ENCODE peak calls at places on chromosomes 3 and 15, in four cellular contexts. P is fibroblast of the aortic adventitia, Q is fibroblast of lung, L is progenitor cell of endocrine pancreas. V is an unnamed sample.

GRCh38 chr15:30933293-30933692 is 29.6 kb downstream of the FAN1 start:
- DNase-seq in Q (no peak), L (no peak), P (no peak), V (no peak)

GRCh38 chr3:113912551-113913246 is 35.1 kb upstream of the ZDHHC23 start:
- DNase-seq in L (no peak), P (peak), Q (peak), V (peak)

GRCh38 chr15:58566029-58566428 is 134.2 kb downstream of the LIPC start:
- DNase-seq in Q (no peak), L (no peak), P (no peak), V (no peak)

GRCh38 chr3:184218814-184219213 is 10.6 kb upstream of the VWA5B2 start:
- DNase-seq in L (no peak), Q (no peak), P (no peak), V (no peak)

GRCh38 chr15:97959738-97960363 is 652 bp upstream of the ARRDC4 start:
- DNase-seq in P (no peak), Q (no peak), L (no peak), V (no peak)

GRCh38 chr3:4290272-4290893 is 12.8 kb upstream of the SETMAR start:
- DNase-seq in Q (peak), L (peak), P (peak), V (no peak)

GRCh38 chr3:99781761-99782160 is 35.9 kb upstream of the CMSS1 start:
- DNase-seq in L (no peak), Q (no peak), P (no peak), V (no peak)

GRCh38 chr3:10815487-10815886 is 541 bp upstream of the SLC6A11 start:
- DNase-seq in Q (no peak), L (no peak), P (no peak), V (no peak)

GRCh38 chr15:90101130-90101968 is 919 bp downstream of the IDH2 start:
- DNase-seq in L (no peak), Q (no peak), P (peak), V (no peak)

GRCh38 chr3:136703429-136703828 is 48.7 kb downstream of the STAG1 start:
- DNase-seq in P (no peak), L (no peak), Q (no peak), V (no peak)

GRCh38 chr15:60751985-60752952 is 273.3 kb upstream of the ICE2 start:
- DNase-seq in Q (peak), L (no peak), P (peak), V (peak)

GRCh38 chr3:157460253-157460652 is 23.6 kb downstream of the PTX3 start:
- DNase-seq in L (no peak), P (peak), Q (peak), V (no peak)

GRCh38 chr3:45890405-45890804 is 4.1 kb downstream of the CCR9 start:
- DNase-seq in L (no peak), P (no peak), Q (no peak), V (no peak)

GRCh38 chr15:93247466-93248121 is 158.6 kb upstream of the RGMA start:
- DNase-seq in L (no peak), Q (no peak), P (no peak), V (no peak)

GRCh38 chr3:10783360-10784346 is 32.4 kb upstream of the SLC6A11 start:
- DNase-seq in Q (peak), L (no peak), P (peak), V (peak)

GRCh38 chr3:69541823-69542264 is 156.0 kb upstream of the FRMD4B start:
- DNase-seq in P (no peak), L (no peak), Q (peak), V (no peak)

GRCh38 chr3:13121553-13122001 is 48.3 kb upstream of the IQSEC1 start:
- DNase-seq in L (no peak), P (no peak), Q (no peak), V (no peak)

GRCh38 chr15:68820205-68820588 is 498 bp downstream of the ANP32A start:
- DNase-seq in Q (no peak), P (no peak), L (peak), V (no peak)

GRCh38 chr15:77040673-77041072 is 30.2 kb downstream of the TSPAN3 start:
- DNase-seq in Q (no peak), P (peak), L (no peak), V (no peak)

GRCh38 chr15:96264801-96265515 is 65.5 kb upstream of the NR2F2 start:
- DNase-seq in P (peak), L (no peak), Q (no peak), V (no peak)

GRCh38 chr15:60969658-60970057 is 259.4 kb downstream of the RORA start:
- DNase-seq in Q (no peak), P (no peak), L (no peak), V (no peak)

GRCh38 chr3:74426571-74426970 is 187.9 kb downstream of the CNTN3 start:
- DNase-seq in P (peak), L (no peak), Q (no peak), V (no peak)

GRCh38 chr3:67292356-67293225 is 294.5 kb downstream of the KBTBD8 start:
- DNase-seq in L (no peak), P (peak), Q (peak), V (peak)

GRCh38 chr3:66665021-66665695 is 164.3 kb upstream of the LRIG1 start:
- DNase-seq in Q (no peak), L (no peak), P (no peak), V (peak)

GRCh38 chr3:123798540-123798939 is 85.6 kb downstream of the MYLK start:
- DNase-seq in L (no peak), Q (peak), P (no peak), V (no peak)

GRCh38 chr3:14434105-14434504 is 31.7 kb downstream of the SLC6A6 start:
- DNase-seq in Q (peak), L (no peak), P (peak), V (no peak)

GRCh38 chr3:107761391-107761790 is 238.6 kb downstream of the BBX start:
- DNase-seq in L (no peak), P (no peak), Q (no peak), V (no peak)

GRCh38 chr3:37949866-37950265 is 40.7 kb upstream of the VILL start:
- DNase-seq in Q (peak), L (no peak), P (peak), V (no peak)

GRCh38 chr3:62241279-62241678 is 132.1 kb downstream of the FEZF2 start:
- DNase-seq in P (no peak), Q (no peak), L (no peak), V (no peak)

GRCh38 chr3:169556909-169557308 is 106.6 kb downstream of the MECOM start:
- DNase-seq in Q (no peak), P (no peak), L (no peak), V (no peak)
- TF ChIP-seq CTCF in Q (no peak), P (no peak), L (no peak), V (no peak)

DNA sequence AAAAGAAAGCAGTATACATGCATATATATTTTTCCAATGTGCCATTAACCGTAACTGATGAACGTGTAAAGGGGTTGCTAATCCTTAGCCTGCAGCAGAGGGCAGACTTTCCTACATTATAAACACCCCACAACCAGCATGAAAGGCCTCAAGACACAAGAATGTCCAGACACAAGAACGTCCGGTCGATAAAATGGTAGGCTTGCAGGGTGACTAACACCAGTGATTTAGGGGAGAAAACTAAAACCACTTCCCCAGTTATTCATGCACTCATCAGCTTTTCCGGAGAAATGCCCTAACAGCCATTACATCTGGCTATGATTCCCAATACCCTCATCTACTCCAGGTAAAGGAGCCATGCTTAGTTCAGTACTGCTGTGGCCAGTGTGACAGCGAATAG is 57.4 kb downstream of the LRTM1 start:
- DNase-seq in Q (peak), P (peak), L (no peak), V (peak)
- TF ChIP-seq CTCF in Q (peak), P (peak), L (peak), V (peak)

GRCh38 chr3:111895079-111895478 is 36.0 kb downstream of the PHLDB2 start:
- DNase-seq in L (no peak), P (peak), Q (peak), V (no peak)
- TF ChIP-seq CTCF in L (no peak), P (peak), Q (peak), V (peak)

GRCh38 chr3:85800676-85801075 is 841.9 kb downstream of the CADM2 start:
- DNase-seq in P (no peak), Q (no peak), L (no peak), V (no peak)

GRCh38 chr3:85796140-85796539 is 837.4 kb downstream of the CADM2 start:
- DNase-seq in Q (no peak), P (no peak), L (no peak), V (no peak)

DNA sequence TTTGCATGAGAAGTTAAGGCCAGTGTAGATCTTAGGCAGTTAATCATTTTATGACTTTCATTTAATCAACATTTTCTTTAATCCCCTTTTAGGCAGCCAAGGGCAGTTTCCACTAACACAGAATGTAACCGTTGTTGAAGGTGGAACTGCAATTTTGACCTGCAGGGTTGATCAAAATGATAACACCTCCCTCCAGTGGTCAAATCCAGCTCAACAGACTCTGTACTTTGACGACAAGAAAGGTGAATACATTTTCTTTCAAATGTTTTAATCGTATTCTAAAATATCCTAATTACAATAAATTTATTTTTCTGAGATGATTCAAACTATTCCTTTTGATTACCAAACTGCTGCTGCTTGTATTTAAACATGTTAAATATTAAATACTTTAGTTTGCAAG is 843.2 kb downstream of the CADM2 start:
- DNase-seq in P (no peak), Q (peak), L (no peak), V (peak)
- TF ChIP-seq CTCF in P (no peak), Q (peak), L (peak), V (peak)

DNA sequence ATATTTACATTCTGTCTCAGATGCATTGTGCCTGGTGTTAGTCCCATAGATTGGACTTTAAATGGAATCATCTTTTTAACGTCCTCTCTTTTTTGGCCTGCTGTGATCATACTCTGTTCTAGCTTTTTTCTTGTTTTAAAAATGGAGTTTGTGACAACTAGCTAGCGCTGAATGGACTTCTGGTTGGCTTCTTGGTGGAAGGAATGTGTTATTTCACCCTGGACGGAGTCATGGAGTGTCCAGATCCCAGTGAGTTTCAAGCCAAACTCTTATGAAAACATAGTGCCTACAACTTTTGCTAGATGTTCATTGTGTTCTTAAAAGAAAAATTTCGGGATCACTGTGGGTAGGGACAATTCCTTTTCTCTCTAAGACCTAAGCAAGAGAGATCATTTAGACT is 192.6 kb downstream of the TCF12 start:
- DNase-seq in L (no peak), Q (no peak), P (no peak), V (no peak)
- TF ChIP-seq CTCF in L (peak), Q (peak), P (peak), V (no peak)

GRCh38 chr3:57331078-57331477 is 38.6 kb upstream of the ASB14 start:
- DNase-seq in Q (no peak), P (no peak), L (no peak), V (no peak)
- TF ChIP-seq CTCF in Q (no peak), P (no peak), L (peak), V (no peak)

GRCh38 chr3:17310983-17311382 is 426.2 kb downstream of the PLCL2 start:
- DNase-seq in L (no peak), P (no peak), Q (no peak), V (no peak)

GRCh38 chr3:17304969-17305368 is 420.2 kb downstream of the PLCL2 start:
- DNase-seq in P (no peak), Q (no peak), L (no peak), V (no peak)

GRCh38 chr3:17302774-17303173 is 418.0 kb downstream of the PLCL2 start:
- DNase-seq in L (no peak), Q (peak), P (peak), V (no peak)

GRCh38 chr3:17307889-17308288 is 423.1 kb downstream of the PLCL2 start:
- DNase-seq in L (no peak), P (no peak), Q (no peak), V (no peak)

GRCh38 chr3:17307482-17307881 is 422.7 kb downstream of the PLCL2 start:
- DNase-seq in Q (no peak), P (no peak), L (no peak), V (no peak)
- TF ChIP-seq CTCF in Q (no peak), P (no peak), L (no peak), V (peak)

GRCh38 chr3:148625991-148626390 is 71.7 kb upstream of the AGTR1 start:
- DNase-seq in L (no peak), Q (no peak), P (no peak), V (no peak)

GRCh38 chr3:148629006-148629405 is 68.7 kb upstream of the AGTR1 start:
- DNase-seq in Q (no peak), P (no peak), L (no peak), V (no peak)

GRCh38 chr3:148631124-148631903 is 66.4 kb upstream of the AGTR1 start:
- DNase-seq in L (no peak), P (peak), Q (no peak), V (no peak)
- TF ChIP-seq CTCF in L (peak), P (peak), Q (no peak), V (peak)

GRCh38 chr3:197682713-197683112 is 54.0 kb downstream of the RUBCN start:
- DNase-seq in Q (no peak), P (no peak), L (no peak), V (no peak)
- TF ChIP-seq CTCF in Q (no peak), P (no peak), L (no peak), V (no peak)